ENCODE peak calls at places on chromosomes 1 and 21, in six cellular contexts. One of them, this sample, is unnamed.

GRCh38 chr1:235642021-235642942 is 7.3 kb downstream of the GNG4 start:
- DNase-seq in ascending aorta: no peak
- DNase-seq in stimulated activated CD8-positive, alpha-beta memory T cell treated with anti-CD3 and anti-CD28 coated beads, Interleukin-7, amount 100 ng/mL, for 24 hours: peak
- DNase-seq in stimulated activated CD4-positive, alpha-beta T cell treated with anti-CD3 and anti-CD28 coated beads, Interleukin-2, amount 100 ng/mL, for 24 hours: peak
- DNase-seq in activated CD4-positive, alpha-beta T cell treated with anti-CD3 and anti-CD28 coated beads for 24 hours: peak
- DNase-seq in occipital lobe: no peak
- DNase-seq in this sample: peak

GRCh38 chr1:232795497-232796068 is 9.6 kb upstream of the MAP10 start:
- DNase-seq in stimulated activated CD8-positive, alpha-beta memory T cell treated with anti-CD3 and anti-CD28 coated beads, Interleukin-7, amount 100 ng/mL, for 24 hours: no peak
- DNase-seq in occipital lobe: no peak
- DNase-seq in stimulated activated CD4-positive, alpha-beta T cell treated with anti-CD3 and anti-CD28 coated beads, Interleukin-2, amount 100 ng/mL, for 24 hours: no peak
- DNase-seq in ascending aorta: no peak
- DNase-seq in activated CD4-positive, alpha-beta T cell treated with anti-CD3 and anti-CD28 coated beads for 24 hours: no peak
- DNase-seq in this sample: no peak

GRCh38 chr1:221858758-221859157 is 116.9 kb upstream of the DUSP10 start:
- DNase-seq in stimulated activated CD4-positive, alpha-beta T cell treated with anti-CD3 and anti-CD28 coated beads, Interleukin-2, amount 100 ng/mL, for 24 hours: no peak
- DNase-seq in activated CD4-positive, alpha-beta T cell treated with anti-CD3 and anti-CD28 coated beads for 24 hours: no peak
- DNase-seq in stimulated activated CD8-positive, alpha-beta memory T cell treated with anti-CD3 and anti-CD28 coated beads, Interleukin-7, amount 100 ng/mL, for 24 hours: no peak
- DNase-seq in occipital lobe: no peak
- DNase-seq in ascending aorta: no peak
- DNase-seq in this sample: no peak

GRCh38 chr1:21439721-21440629 is at the start of gene NBPF3:
- DNase-seq in stimulated activated CD4-positive, alpha-beta T cell treated with anti-CD3 and anti-CD28 coated beads, Interleukin-2, amount 100 ng/mL, for 24 hours: peak
- DNase-seq in ascending aorta: peak
- DNase-seq in stimulated activated CD8-positive, alpha-beta memory T cell treated with anti-CD3 and anti-CD28 coated beads, Interleukin-7, amount 100 ng/mL, for 24 hours: peak
- DNase-seq in occipital lobe: peak
- DNase-seq in activated CD4-positive, alpha-beta T cell treated with anti-CD3 and anti-CD28 coated beads for 24 hours: peak
- DNase-seq in this sample: peak

GRCh38 chr1:77354996-77355395 is 73.2 kb downstream of the AK5 start:
- DNase-seq in stimulated activated CD8-positive, alpha-beta memory T cell treated with anti-CD3 and anti-CD28 coated beads, Interleukin-7, amount 100 ng/mL, for 24 hours: no peak
- DNase-seq in occipital lobe: no peak
- DNase-seq in ascending aorta: no peak
- DNase-seq in activated CD4-positive, alpha-beta T cell treated with anti-CD3 and anti-CD28 coated beads for 24 hours: no peak
- DNase-seq in stimulated activated CD4-positive, alpha-beta T cell treated with anti-CD3 and anti-CD28 coated beads, Interleukin-2, amount 100 ng/mL, for 24 hours: no peak
- DNase-seq in this sample: no peak

GRCh38 chr21:15617968-15618367 is 111.8 kb upstream of the USP25 start:
- DNase-seq in stimulated activated CD8-positive, alpha-beta memory T cell treated with anti-CD3 and anti-CD28 coated beads, Interleukin-7, amount 100 ng/mL, for 24 hours: no peak
- DNase-seq in activated CD4-positive, alpha-beta T cell treated with anti-CD3 and anti-CD28 coated beads for 24 hours: no peak
- DNase-seq in ascending aorta: no peak
- DNase-seq in occipital lobe: no peak
- DNase-seq in stimulated activated CD4-positive, alpha-beta T cell treated with anti-CD3 and anti-CD28 coated beads, Interleukin-2, amount 100 ng/mL, for 24 hours: no peak
- DNase-seq in this sample: no peak

GRCh38 chr1:178940022-178940765 is 69.3 kb upstream of the ANGPTL1 start:
- DNase-seq in occipital lobe: no peak
- DNase-seq in ascending aorta: no peak
- DNase-seq in activated CD4-positive, alpha-beta T cell treated with anti-CD3 and anti-CD28 coated beads for 24 hours: no peak
- DNase-seq in stimulated activated CD8-positive, alpha-beta memory T cell treated with anti-CD3 and anti-CD28 coated beads, Interleukin-7, amount 100 ng/mL, for 24 hours: no peak
- DNase-seq in stimulated activated CD4-positive, alpha-beta T cell treated with anti-CD3 and anti-CD28 coated beads, Interleukin-2, amount 100 ng/mL, for 24 hours: no peak
- DNase-seq in this sample: no peak

GRCh38 chr1:55444660-55445059 is 229.5 kb upstream of the USP24 start:
- DNase-seq in activated CD4-positive, alpha-beta T cell treated with anti-CD3 and anti-CD28 coated beads for 24 hours: no peak
- DNase-seq in occipital lobe: no peak
- DNase-seq in ascending aorta: no peak
- DNase-seq in stimulated activated CD8-positive, alpha-beta memory T cell treated with anti-CD3 and anti-CD28 coated beads, Interleukin-7, amount 100 ng/mL, for 24 hours: no peak
- DNase-seq in stimulated activated CD4-positive, alpha-beta T cell treated with anti-CD3 and anti-CD28 coated beads, Interleukin-2, amount 100 ng/mL, for 24 hours: no peak
- DNase-seq in this sample: no peak

GRCh38 chr1:110136911-110137310 is 13.4 kb upstream of the SLC6A17 start:
- DNase-seq in activated CD4-positive, alpha-beta T cell treated with anti-CD3 and anti-CD28 coated beads for 24 hours: no peak
- DNase-seq in occipital lobe: peak
- DNase-seq in ascending aorta: peak
- DNase-seq in stimulated activated CD4-positive, alpha-beta T cell treated with anti-CD3 and anti-CD28 coated beads, Interleukin-2, amount 100 ng/mL, for 24 hours: peak
- DNase-seq in stimulated activated CD8-positive, alpha-beta memory T cell treated with anti-CD3 and anti-CD28 coated beads, Interleukin-7, amount 100 ng/mL, for 24 hours: no peak
- DNase-seq in this sample: no peak

GRCh38 chr1:167263784-167264464 is 43.2 kb downstream of the POU2F1 start:
- DNase-seq in stimulated activated CD4-positive, alpha-beta T cell treated with anti-CD3 and anti-CD28 coated beads, Interleukin-2, amount 100 ng/mL, for 24 hours: no peak
- DNase-seq in activated CD4-positive, alpha-beta T cell treated with anti-CD3 and anti-CD28 coated beads for 24 hours: no peak
- DNase-seq in ascending aorta: no peak
- DNase-seq in occipital lobe: no peak
- DNase-seq in stimulated activated CD8-positive, alpha-beta memory T cell treated with anti-CD3 and anti-CD28 coated beads, Interleukin-7, amount 100 ng/mL, for 24 hours: no peak
- DNase-seq in this sample: no peak

GRCh38 chr1:216913966-216914365 is 190.7 kb upstream of the ESRRG start:
- DNase-seq in ascending aorta: no peak
- DNase-seq in stimulated activated CD4-positive, alpha-beta T cell treated with anti-CD3 and anti-CD28 coated beads, Interleukin-2, amount 100 ng/mL, for 24 hours: no peak
- DNase-seq in stimulated activated CD8-positive, alpha-beta memory T cell treated with anti-CD3 and anti-CD28 coated beads, Interleukin-7, amount 100 ng/mL, for 24 hours: no peak
- DNase-seq in activated CD4-positive, alpha-beta T cell treated with anti-CD3 and anti-CD28 coated beads for 24 hours: no peak
- DNase-seq in occipital lobe: no peak
- DNase-seq in this sample: no peak

GRCh38 chr1:39491146-39491921 is at the start of gene BMP8A:
- DNase-seq in occipital lobe: no peak
- DNase-seq in stimulated activated CD4-positive, alpha-beta T cell treated with anti-CD3 and anti-CD28 coated beads, Interleukin-2, amount 100 ng/mL, for 24 hours: peak
- DNase-seq in ascending aorta: peak
- DNase-seq in activated CD4-positive, alpha-beta T cell treated with anti-CD3 and anti-CD28 coated beads for 24 hours: peak
- DNase-seq in stimulated activated CD8-positive, alpha-beta memory T cell treated with anti-CD3 and anti-CD28 coated beads, Interleukin-7, amount 100 ng/mL, for 24 hours: peak
- DNase-seq in this sample: peak

GRCh38 chr1:221217029-221217428 is 337.8 kb downstream of the HLX start:
- DNase-seq in ascending aorta: peak
- DNase-seq in stimulated activated CD8-positive, alpha-beta memory T cell treated with anti-CD3 and anti-CD28 coated beads, Interleukin-7, amount 100 ng/mL, for 24 hours: no peak
- DNase-seq in occipital lobe: no peak
- DNase-seq in stimulated activated CD4-positive, alpha-beta T cell treated with anti-CD3 and anti-CD28 coated beads, Interleukin-2, amount 100 ng/mL, for 24 hours: no peak
- DNase-seq in activated CD4-positive, alpha-beta T cell treated with anti-CD3 and anti-CD28 coated beads for 24 hours: no peak
- DNase-seq in this sample: no peak

GRCh38 chr1:171292799-171293198 is 21.2 kb upstream of the FMO4 start:
- DNase-seq in stimulated activated CD4-positive, alpha-beta T cell treated with anti-CD3 and anti-CD28 coated beads, Interleukin-2, amount 100 ng/mL, for 24 hours: no peak
- DNase-seq in ascending aorta: no peak
- DNase-seq in occipital lobe: no peak
- DNase-seq in activated CD4-positive, alpha-beta T cell treated with anti-CD3 and anti-CD28 coated beads for 24 hours: no peak
- DNase-seq in stimulated activated CD8-positive, alpha-beta memory T cell treated with anti-CD3 and anti-CD28 coated beads, Interleukin-7, amount 100 ng/mL, for 24 hours: no peak
- DNase-seq in this sample: no peak

GRCh38 chr21:31460985-31461384 is 116.9 kb upstream of the TIAM1 start:
- DNase-seq in activated CD4-positive, alpha-beta T cell treated with anti-CD3 and anti-CD28 coated beads for 24 hours: no peak
- DNase-seq in ascending aorta: no peak
- DNase-seq in occipital lobe: no peak
- DNase-seq in stimulated activated CD4-positive, alpha-beta T cell treated with anti-CD3 and anti-CD28 coated beads, Interleukin-2, amount 100 ng/mL, for 24 hours: no peak
- DNase-seq in stimulated activated CD8-positive, alpha-beta memory T cell treated with anti-CD3 and anti-CD28 coated beads, Interleukin-7, amount 100 ng/mL, for 24 hours: no peak
- DNase-seq in this sample: no peak

GRCh38 chr1:199794105-199794863 is 233.2 kb upstream of the NR5A2 start:
- DNase-seq in ascending aorta: no peak
- DNase-seq in activated CD4-positive, alpha-beta T cell treated with anti-CD3 and anti-CD28 coated beads for 24 hours: no peak
- DNase-seq in occipital lobe: no peak
- DNase-seq in stimulated activated CD8-positive, alpha-beta memory T cell treated with anti-CD3 and anti-CD28 coated beads, Interleukin-7, amount 100 ng/mL, for 24 hours: no peak
- DNase-seq in stimulated activated CD4-positive, alpha-beta T cell treated with anti-CD3 and anti-CD28 coated beads, Interleukin-2, amount 100 ng/mL, for 24 hours: no peak
- DNase-seq in this sample: no peak

GRCh38 chr1:201655243-201655642 is 116.3 kb downstream of the NAV1 start:
- DNase-seq in stimulated activated CD4-positive, alpha-beta T cell treated with anti-CD3 and anti-CD28 coated beads, Interleukin-2, amount 100 ng/mL, for 24 hours: no peak
- DNase-seq in activated CD4-positive, alpha-beta T cell treated with anti-CD3 and anti-CD28 coated beads for 24 hours: no peak
- DNase-seq in stimulated activated CD8-positive, alpha-beta memory T cell treated with anti-CD3 and anti-CD28 coated beads, Interleukin-7, amount 100 ng/mL, for 24 hours: no peak
- DNase-seq in occipital lobe: no peak
- DNase-seq in ascending aorta: no peak
- DNase-seq in this sample: no peak

GRCh38 chr1:26994020-26994745 is 691 bp downstream of the TRNP1 start:
- DNase-seq in activated CD4-positive, alpha-beta T cell treated with anti-CD3 and anti-CD28 coated beads for 24 hours: no peak
- DNase-seq in occipital lobe: no peak
- DNase-seq in ascending aorta: no peak
- DNase-seq in stimulated activated CD4-positive, alpha-beta T cell treated with anti-CD3 and anti-CD28 coated beads, Interleukin-2, amount 100 ng/mL, for 24 hours: no peak
- DNase-seq in stimulated activated CD8-positive, alpha-beta memory T cell treated with anti-CD3 and anti-CD28 coated beads, Interleukin-7, amount 100 ng/mL, for 24 hours: no peak
- DNase-seq in this sample: no peak

GRCh38 chr1:200107004-200107470 is 79.5 kb downstream of the NR5A2 start:
- DNase-seq in ascending aorta: no peak
- DNase-seq in occipital lobe: no peak
- DNase-seq in stimulated activated CD4-positive, alpha-beta T cell treated with anti-CD3 and anti-CD28 coated beads, Interleukin-2, amount 100 ng/mL, for 24 hours: no peak
- DNase-seq in activated CD4-positive, alpha-beta T cell treated with anti-CD3 and anti-CD28 coated beads for 24 hours: no peak
- DNase-seq in stimulated activated CD8-positive, alpha-beta memory T cell treated with anti-CD3 and anti-CD28 coated beads, Interleukin-7, amount 100 ng/mL, for 24 hours: no peak
- DNase-seq in this sample: no peak

GRCh38 chr1:245365621-245366020 is 210.8 kb downstream of the KIF26B start:
- DNase-seq in stimulated activated CD4-positive, alpha-beta T cell treated with anti-CD3 and anti-CD28 coated beads, Interleukin-2, amount 100 ng/mL, for 24 hours: no peak
- DNase-seq in stimulated activated CD8-positive, alpha-beta memory T cell treated with anti-CD3 and anti-CD28 coated beads, Interleukin-7, amount 100 ng/mL, for 24 hours: no peak
- DNase-seq in occipital lobe: no peak
- DNase-seq in activated CD4-positive, alpha-beta T cell treated with anti-CD3 and anti-CD28 coated beads for 24 hours: no peak
- DNase-seq in ascending aorta: no peak
- DNase-seq in this sample: no peak

GRCh38 chr1:171954386-171954785 is 113.1 kb downstream of the DNM3 start:
- DNase-seq in activated CD4-positive, alpha-beta T cell treated with anti-CD3 and anti-CD28 coated beads for 24 hours: no peak
- DNase-seq in stimulated activated CD4-positive, alpha-beta T cell treated with anti-CD3 and anti-CD28 coated beads, Interleukin-2, amount 100 ng/mL, for 24 hours: no peak
- DNase-seq in occipital lobe: no peak
- DNase-seq in stimulated activated CD8-positive, alpha-beta memory T cell treated with anti-CD3 and anti-CD28 coated beads, Interleukin-7, amount 100 ng/mL, for 24 hours: no peak
- DNase-seq in ascending aorta: no peak
- DNase-seq in this sample: no peak

GRCh38 chr1:7669559-7670208 is 101.4 kb upstream of the VAMP3 start:
- DNase-seq in ascending aorta: no peak
- DNase-seq in occipital lobe: peak
- DNase-seq in stimulated activated CD8-positive, alpha-beta memory T cell treated with anti-CD3 and anti-CD28 coated beads, Interleukin-7, amount 100 ng/mL, for 24 hours: peak
- DNase-seq in activated CD4-positive, alpha-beta T cell treated with anti-CD3 and anti-CD28 coated beads for 24 hours: peak
- DNase-seq in stimulated activated CD4-positive, alpha-beta T cell treated with anti-CD3 and anti-CD28 coated beads, Interleukin-2, amount 100 ng/mL, for 24 hours: peak
- DNase-seq in this sample: peak

GRCh38 chr1:214208525-214208924 is 72.4 kb upstream of the SMYD2 start:
- DNase-seq in stimulated activated CD4-positive, alpha-beta T cell treated with anti-CD3 and anti-CD28 coated beads, Interleukin-2, amount 100 ng/mL, for 24 hours: no peak
- DNase-seq in activated CD4-positive, alpha-beta T cell treated with anti-CD3 and anti-CD28 coated beads for 24 hours: no peak
- DNase-seq in stimulated activated CD8-positive, alpha-beta memory T cell treated with anti-CD3 and anti-CD28 coated beads, Interleukin-7, amount 100 ng/mL, for 24 hours: no peak
- DNase-seq in ascending aorta: no peak
- DNase-seq in occipital lobe: no peak
- DNase-seq in this sample: no peak

GRCh38 chr1:23788695-23789094 is 2.2 kb upstream of the LYPLA2 start:
- DNase-seq in ascending aorta: no peak
- DNase-seq in stimulated activated CD4-positive, alpha-beta T cell treated with anti-CD3 and anti-CD28 coated beads, Interleukin-2, amount 100 ng/mL, for 24 hours: no peak
- DNase-seq in stimulated activated CD8-positive, alpha-beta memory T cell treated with anti-CD3 and anti-CD28 coated beads, Interleukin-7, amount 100 ng/mL, for 24 hours: no peak
- DNase-seq in occipital lobe: no peak
- DNase-seq in activated CD4-positive, alpha-beta T cell treated with anti-CD3 and anti-CD28 coated beads for 24 hours: no peak
- DNase-seq in this sample: no peak

GRCh38 chr1:36352910-36353878 is 29.7 kb upstream of the EVA1B start:
- DNase-seq in stimulated activated CD4-positive, alpha-beta T cell treated with anti-CD3 and anti-CD28 coated beads, Interleukin-2, amount 100 ng/mL, for 24 hours: no peak
- DNase-seq in occipital lobe: no peak
- DNase-seq in activated CD4-positive, alpha-beta T cell treated with anti-CD3 and anti-CD28 coated beads for 24 hours: no peak
- DNase-seq in stimulated activated CD8-positive, alpha-beta memory T cell treated with anti-CD3 and anti-CD28 coated beads, Interleukin-7, amount 100 ng/mL, for 24 hours: no peak
- DNase-seq in ascending aorta: no peak
- DNase-seq in this sample: no peak

GRCh38 chr1:94555091-94555490 is 13.5 kb upstream of the F3 start:
- DNase-seq in occipital lobe: no peak
- DNase-seq in activated CD4-positive, alpha-beta T cell treated with anti-CD3 and anti-CD28 coated beads for 24 hours: no peak
- DNase-seq in stimulated activated CD4-positive, alpha-beta T cell treated with anti-CD3 and anti-CD28 coated beads, Interleukin-2, amount 100 ng/mL, for 24 hours: no peak
- DNase-seq in ascending aorta: no peak
- DNase-seq in stimulated activated CD8-positive, alpha-beta memory T cell treated with anti-CD3 and anti-CD28 coated beads, Interleukin-7, amount 100 ng/mL, for 24 hours: no peak
- DNase-seq in this sample: no peak

GRCh38 chr21:14968821-14969220 is 96.0 kb downstream of the NRIP1 start:
- DNase-seq in stimulated activated CD8-positive, alpha-beta memory T cell treated with anti-CD3 and anti-CD28 coated beads, Interleukin-7, amount 100 ng/mL, for 24 hours: no peak
- DNase-seq in ascending aorta: no peak
- DNase-seq in activated CD4-positive, alpha-beta T cell treated with anti-CD3 and anti-CD28 coated beads for 24 hours: no peak
- DNase-seq in stimulated activated CD4-positive, alpha-beta T cell treated with anti-CD3 and anti-CD28 coated beads, Interleukin-2, amount 100 ng/mL, for 24 hours: no peak
- DNase-seq in occipital lobe: no peak
- DNase-seq in this sample: no peak

GRCh38 chr1:24384251-24385090 is 29.1 kb downstream of the STPG1 start:
- DNase-seq in ascending aorta: no peak
- DNase-seq in stimulated activated CD8-positive, alpha-beta memory T cell treated with anti-CD3 and anti-CD28 coated beads, Interleukin-7, amount 100 ng/mL, for 24 hours: no peak
- DNase-seq in stimulated activated CD4-positive, alpha-beta T cell treated with anti-CD3 and anti-CD28 coated beads, Interleukin-2, amount 100 ng/mL, for 24 hours: peak
- DNase-seq in occipital lobe: no peak
- DNase-seq in activated CD4-positive, alpha-beta T cell treated with anti-CD3 and anti-CD28 coated beads for 24 hours: no peak
- DNase-seq in this sample: peak

GRCh38 chr1:157045251-157046218 is at the start of gene ARHGEF11:
- DNase-seq in stimulated activated CD4-positive, alpha-beta T cell treated with anti-CD3 and anti-CD28 coated beads, Interleukin-2, amount 100 ng/mL, for 24 hours: peak
- DNase-seq in occipital lobe: peak
- DNase-seq in stimulated activated CD8-positive, alpha-beta memory T cell treated with anti-CD3 and anti-CD28 coated beads, Interleukin-7, amount 100 ng/mL, for 24 hours: no peak
- DNase-seq in ascending aorta: peak
- DNase-seq in activated CD4-positive, alpha-beta T cell treated with anti-CD3 and anti-CD28 coated beads for 24 hours: no peak
- DNase-seq in this sample: no peak

This sample was measured in activated gamma-delta T cell treated with Interleukin-2 at 50 U/mL for 16 hours.